ENCODE peak calls at places on chromosomes 11 and 22, in six cellular contexts. N is adrenal gland, K is Peyer's patch, E is thyroid gland, Z is gastrocnemius medialis, R is H54. O is an unnamed sample.

GRCh38 chr22:40728731-40729189 is 49.5 kb downstream of the MCHR1 start:
- DNase-seq in N (no peak), K (no peak), E (peak; percentile 84), Z (no peak), R (no peak), O (no peak)

GRCh38 chr11:17921620-17922473 is 91.0 kb downstream of the SERGEF start:
- DNase-seq in N (peak; percentile 54), K (no peak), E (peak; percentile 6), Z (peak; percentile 72), R (no peak), O (no peak)

GRCh38 chr22:41880653-41881052 is 34.2 kb downstream of the SHISA8 start:
- DNase-seq in N (no peak), K (no peak), E (no peak), Z (peak; percentile 47), R (no peak), O (no peak)

GRCh38 chr11:101470414-101470813 is 113.4 kb downstream of the TRPC6 start:
- DNase-seq in N (no peak), K (no peak), E (no peak), Z (no peak), R (no peak), O (no peak)

GRCh38 chr22:41021039-41021654 is 70.0 kb downstream of the RBX1 start:
- DNase-seq in N (no peak), K (peak; percentile 57), E (peak; percentile 23), Z (peak; percentile 16), R (no peak), O (peak; percentile 66)

GRCh38 chr11:86486261-86487030 is 111.8 kb downstream of the CCDC81 start:
- DNase-seq in N (no peak), K (no peak), E (no peak), Z (no peak), R (no peak), O (peak; percentile 69)

GRCh38 chr11:47724041-47724729 is 9.0 kb upstream of the AGBL2 start:
- DNase-seq in N (peak; percentile 87), K (peak; percentile 52), E (no peak), Z (peak; percentile 57), R (no peak), O (no peak)

GRCh38 chr22:49289822-49290221 is 537.9 kb downstream of the BRD1 start:
- DNase-seq in N (peak; percentile 6), K (no peak), E (no peak), Z (peak; percentile 1), R (no peak), O (peak; percentile 15)

GRCh38 chr11:34219279-34219678 is 113.8 kb downstream of the NAT10 start:
- DNase-seq in N (no peak), K (no peak), E (no peak), Z (no peak), R (no peak), O (no peak)

GRCh38 chr22:40654522-40655167 is 18.1 kb upstream of the MRTFA start:
- DNase-seq in N (peak; percentile 81), K (no peak), E (peak; percentile 76), Z (peak; percentile 80), R (no peak), O (no peak)

GRCh38 chr22:46580940-46581579 is 39.1 kb upstream of the GRAMD4 start:
- DNase-seq in N (peak; percentile 9), K (peak; percentile 53), E (no peak), Z (no peak), R (no peak), O (no peak)

GRCh38 chr11:32881286-32881685 is 11.3 kb upstream of the QSER1 start:
- DNase-seq in N (no peak), K (no peak), E (no peak), Z (no peak), R (no peak), O (no peak)

GRCh38 chr22:43257549-43257948 is 70.6 kb upstream of the TTLL12 start:
- DNase-seq in N (no peak), K (no peak), E (peak; percentile 66), Z (no peak), R (no peak), O (no peak)

GRCh38 chr11:2517386-2518064 is 72.7 kb downstream of the KCNQ1 start:
- DNase-seq in N (peak; percentile 13), K (peak; percentile 37), E (peak; percentile 0), Z (peak; percentile 4), R (no peak), O (no peak)

GRCh38 chr11:128776088-128776433 is 82.2 kb downstream of the FLI1 start:
- DNase-seq in N (no peak), K (no peak), E (no peak), Z (no peak), R (no peak), O (no peak)

GRCh38 chr11:96424693-96425092 is 34.9 kb downstream of the JRKL start:
- DNase-seq in N (no peak), K (no peak), E (no peak), Z (no peak), R (no peak), O (no peak)

GRCh38 chr11:14119357-14119756 is 156.8 kb downstream of the SPON1 start:
- DNase-seq in N (no peak), K (no peak), E (no peak), Z (no peak), R (no peak), O (no peak)

GRCh38 chr11:94127632-94128031 is 1.0 kb upstream of the PANX1 start:
- DNase-seq in N (no peak), K (no peak), E (no peak), Z (no peak), R (no peak), O (no peak)

GRCh38 chr11:94130589-94131362 is 2.1 kb downstream of the PANX1 start:
- DNase-seq in N (no peak), K (no peak), E (no peak), Z (no peak), R (no peak), O (no peak)

GRCh38 chr11:94129505-94130335 is 1.1 kb downstream of the PANX1 start:
- DNase-seq in N (peak; percentile 30), K (peak; percentile 91), E (peak; percentile 87), Z (no peak), R (no peak), O (no peak)

GRCh38 chr11:94128171-94128745 is 383 bp upstream of the PANX1 start:
- DNase-seq in N (no peak), K (no peak), E (peak; percentile 54), Z (no peak), R (no peak), O (no peak)

DNA sequence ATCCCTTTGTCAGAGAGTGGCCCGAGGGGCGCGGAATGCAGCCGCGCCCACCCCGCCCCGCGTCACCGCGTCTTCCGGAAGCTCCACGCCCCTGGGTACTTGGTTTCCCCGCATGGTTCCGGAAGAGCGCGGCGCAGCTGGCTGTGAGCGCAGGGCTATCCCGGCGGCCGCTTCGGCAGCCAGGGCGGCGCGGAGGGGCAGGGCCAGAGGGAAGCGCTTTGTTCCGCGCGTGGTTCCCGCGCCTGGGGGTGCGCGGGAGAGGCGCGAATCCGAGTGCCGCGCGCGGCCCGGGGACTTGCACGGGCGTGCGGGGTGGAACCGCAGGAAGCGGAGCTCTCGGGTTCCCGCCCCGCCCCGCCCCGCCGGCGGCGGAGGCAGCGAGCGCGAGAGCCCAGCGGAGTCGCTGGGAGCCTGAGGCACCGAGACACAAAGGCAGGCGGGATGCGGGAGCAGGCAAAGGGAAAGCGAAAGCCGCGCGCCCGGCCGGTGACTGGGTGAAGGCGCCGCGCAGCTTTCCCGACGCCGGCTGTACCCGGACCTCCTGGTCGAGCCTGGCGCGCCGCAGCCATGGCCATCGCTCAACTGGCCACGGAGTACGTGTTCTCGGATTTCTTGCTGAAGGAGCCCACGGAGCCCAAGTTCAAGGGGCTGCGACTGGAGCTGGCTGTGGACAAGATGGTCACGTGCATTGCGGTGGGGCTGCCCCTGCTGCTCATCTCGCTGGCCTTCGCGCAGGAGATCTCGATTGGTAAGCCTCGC is at the start of gene PANX1:
- DNase-seq in N (peak; percentile 85), K (peak; percentile 85), E (peak; percentile 76), Z (peak; percentile 81), R (no peak), O (peak; percentile 90)
- TF ChIP-seq POLR2A in N (peak; percentile 56), K (peak; percentile 46), E (peak; percentile 72), Z (peak; percentile 71), R (peak; percentile 34), O (no peak)

GRCh38 chr22:25404556-25404922 is 159.9 kb upstream of the GRK3 start:
- DNase-seq in N (no peak), K (no peak), E (no peak), Z (no peak), R (no peak), O (peak; percentile 74)

GRCh38 chr22:25403752-25404471 is 160.6 kb upstream of the GRK3 start:
- DNase-seq in N (peak; percentile 39), K (no peak), E (peak; percentile 48), Z (no peak), R (no peak), O (no peak)

GRCh38 chr22:25402160-25402500 is 162.3 kb upstream of the GRK3 start:
- DNase-seq in N (no peak), K (no peak), E (no peak), Z (no peak), R (no peak), O (no peak)

GRCh38 chr22:25403284-25403606 is 161.2 kb upstream of the GRK3 start:
- DNase-seq in N (no peak), K (no peak), E (no peak), Z (no peak), R (no peak), O (no peak)

GRCh38 chr22:25402501-25403283 is 161.8 kb upstream of the GRK3 start:
- DNase-seq in N (peak; percentile 52), K (no peak), E (peak; percentile 82), Z (no peak), R (peak; percentile 40), O (no peak)
- TF ChIP-seq POLR2A in N (no peak), K (no peak), E (no peak), Z (no peak), R (no peak), O (no peak)

DNA sequence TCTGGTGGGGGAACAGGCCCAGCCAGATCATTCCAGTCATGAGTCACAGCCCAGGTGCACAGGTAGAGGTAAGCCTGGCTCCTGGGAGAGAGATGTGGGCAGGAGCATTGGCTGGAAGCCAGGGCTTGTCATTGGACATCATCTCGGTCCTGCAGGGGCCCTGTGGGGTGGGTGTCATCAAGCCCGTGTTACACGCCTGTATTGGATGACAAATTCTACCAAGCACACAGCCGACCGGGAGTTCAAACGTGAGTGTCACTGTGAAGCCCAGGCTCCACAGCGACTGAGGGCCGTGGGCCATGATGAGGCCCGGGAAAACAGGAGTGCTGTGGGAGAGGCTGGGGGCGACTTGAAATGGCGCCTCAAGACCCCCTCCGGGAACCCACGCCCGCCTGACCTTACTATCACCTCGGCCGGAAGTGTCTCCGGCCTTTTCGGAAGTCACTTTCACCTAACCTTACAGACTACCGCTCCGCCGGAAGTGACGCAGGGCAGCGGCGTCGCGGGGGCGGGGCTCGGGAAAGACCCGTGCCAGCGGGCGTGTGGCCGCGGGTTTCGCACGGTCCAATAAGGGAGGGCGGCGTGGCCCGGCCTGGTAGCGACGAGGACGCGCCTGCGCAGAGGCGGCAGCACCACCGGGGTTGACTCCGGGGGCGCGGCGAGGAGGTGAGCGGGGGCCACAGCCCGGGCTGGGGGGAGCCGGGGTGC is at the start of gene FKBP2:
- DNase-seq in N (peak; percentile 98), K (peak; percentile 99), E (peak; percentile 98), Z (peak; percentile 98), R (peak; percentile 96), O (peak; percentile 98)
- TF ChIP-seq POLR2A in N (peak; percentile 71), K (peak; percentile 92), E (peak; percentile 68), Z (peak; percentile 97), R (peak; percentile 58), O (peak; percentile 86)

DNA sequence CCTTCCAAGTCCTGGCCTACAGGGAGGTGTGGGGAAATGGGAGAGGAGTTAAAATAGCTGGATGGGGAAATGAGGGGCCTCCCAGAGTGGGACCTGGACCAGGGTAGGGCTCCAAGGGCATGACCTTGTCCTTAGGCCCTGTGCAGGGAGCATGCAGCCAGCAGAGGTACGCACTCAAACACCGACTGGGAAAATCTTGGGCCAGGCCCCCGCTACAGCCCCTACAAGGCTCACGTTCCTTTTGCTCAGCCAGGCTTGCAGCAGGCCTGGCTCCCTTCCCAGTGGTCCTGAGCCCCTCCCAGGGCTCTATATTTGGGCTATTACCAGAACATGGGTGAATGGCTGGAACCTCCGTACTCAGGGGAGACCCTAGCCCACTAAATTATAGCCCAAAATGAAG is 31.3 kb downstream of the LMO1 start:
- DNase-seq in N (no peak), K (no peak), E (peak; percentile 64), Z (no peak), R (no peak), O (no peak)
- TF ChIP-seq POLR2A in N (no peak), K (no peak), E (no peak), Z (no peak), R (no peak), O (no peak)